ENCODE peak calls at places on chromosomes 1 and 21, in ten cellular contexts. A, K, Y, X, L, B, G, M, S and O are unnamed samples.

GRCh38 chr1:15430787-15431570 is 7.3 kb upstream of the CTRC start:
- DNase-seq in A (peak; percentile 80), K (peak; percentile 61), Y (no peak), X (peak; percentile 79), L (no peak), B (peak; percentile 68), G (no peak), M (peak; percentile 89), S (peak; percentile 11), O (peak; percentile 77)

GRCh38 chr1:11571906-11572616 is 82.2 kb downstream of the FBXO2 start:
- DNase-seq in A (no peak), K (no peak), Y (no peak), X (no peak), L (no peak), B (peak; percentile 87), G (no peak), M (no peak), S (no peak), O (no peak)

GRCh38 chr1:61434276-61434675 is 290.7 kb downstream of the TM2D1 start:
- DNase-seq in A (no peak), K (no peak), Y (peak; percentile 78), X (no peak), L (no peak), B (no peak), G (peak; percentile 53), M (no peak), S (no peak), O (no peak)

GRCh38 chr1:154342132-154342531 is 16.8 kb downstream of the ATP8B2 start:
- DNase-seq in A (no peak), K (no peak), Y (no peak), X (no peak), L (no peak), B (no peak), G (no peak), M (no peak), S (no peak), O (no peak)

GRCh38 chr21:39523398-39523797 is 71.6 kb downstream of the SH3BGR start:
- DNase-seq in A (no peak), K (no peak), Y (peak; percentile 1), X (no peak), L (no peak), B (no peak), G (no peak), M (no peak), S (no peak), O (no peak)

GRCh38 chr1:213914351-213914750 is 73.4 kb upstream of the PROX1 start:
- DNase-seq in A (no peak), K (no peak), Y (no peak), X (no peak), L (no peak), B (peak; percentile 44), G (no peak), M (no peak), S (no peak), O (no peak)

GRCh38 chr1:53390261-53390660 is 62.4 kb upstream of the LRP8 start:
- DNase-seq in A (no peak), K (no peak), Y (no peak), X (no peak), L (no peak), B (no peak), G (no peak), M (no peak), S (no peak), O (no peak)

GRCh38 chr1:208145167-208145566 is 99.0 kb downstream of the PLXNA2 start:
- DNase-seq in A (no peak), K (no peak), Y (no peak), X (no peak), L (no peak), B (no peak), G (no peak), M (no peak), S (no peak), O (no peak)

GRCh38 chr21:43598416-43599120 is 60.7 kb downstream of the HSF2BP start:
- DNase-seq in A (peak; percentile 18), K (no peak), Y (peak; percentile 94), X (no peak), L (no peak), B (peak; percentile 29), G (no peak), M (no peak), S (no peak), O (no peak)

GRCh38 chr21:26846036-26846931 is 1.1 kb upstream of the ADAMTS1 start:
- DNase-seq in A (peak; percentile 70), K (peak; percentile 92), Y (peak; percentile 77), X (no peak), L (peak; percentile 36), B (peak; percentile 88), G (no peak), M (peak; percentile 80), S (no peak), O (peak; percentile 57)

GRCh38 chr1:228456252-228457016 is 30.7 kb upstream of the RNF187 start:
- DNase-seq in A (no peak), K (no peak), Y (no peak), X (no peak), L (no peak), B (no peak), G (no peak), M (no peak), S (no peak), O (no peak)

GRCh38 chr1:168405931-168406330 is 125.3 kb downstream of the TBX19 start:
- DNase-seq in A (no peak), K (no peak), Y (no peak), X (no peak), L (no peak), B (no peak), G (no peak), M (no peak), S (no peak), O (no peak)

GRCh38 chr1:46613661-46614603 is 2.7 kb downstream of the MOB3C start:
- DNase-seq in A (peak; percentile 77), K (peak; percentile 89), Y (peak; percentile 74), X (no peak), L (peak; percentile 78), B (peak; percentile 73), G (no peak), M (peak; percentile 60), S (no peak), O (no peak)

GRCh38 chr1:119565131-119565772 is 58.2 kb downstream of the HSD3B1 start:
- DNase-seq in A (no peak), K (no peak), Y (no peak), X (no peak), L (no peak), B (no peak), G (no peak), M (no peak), S (no peak), O (no peak)

GRCh38 chr1:185825556-185825955 is 91.4 kb downstream of the HMCN1 start:
- DNase-seq in A (peak; percentile 45), K (no peak), Y (peak; percentile 16), X (no peak), L (no peak), B (no peak), G (no peak), M (no peak), S (no peak), O (no peak)

GRCh38 chr1:176754663-176755062 is 291.7 kb downstream of the PAPPA2 start:
- DNase-seq in A (no peak), K (no peak), Y (no peak), X (no peak), L (no peak), B (no peak), G (no peak), M (no peak), S (no peak), O (no peak)

GRCh38 chr1:184270556-184270955 is 116.3 kb upstream of the C1orf21 start:
- DNase-seq in A (peak; percentile 21), K (no peak), Y (peak; percentile 51), X (no peak), L (no peak), B (peak; percentile 72), G (no peak), M (no peak), S (no peak), O (no peak)

GRCh38 chr1:9203623-9204022 is 31.0 kb upstream of the H6PD start:
- DNase-seq in A (no peak), K (no peak), Y (no peak), X (peak; percentile 11), L (no peak), B (no peak), G (no peak), M (no peak), S (no peak), O (peak; percentile 19)

GRCh38 chr21:44049606-44050005 is 37.5 kb downstream of the TRAPPC10 start:
- DNase-seq in A (no peak), K (no peak), Y (no peak), X (no peak), L (no peak), B (no peak), G (no peak), M (no peak), S (no peak), O (no peak)

GRCh38 chr1:22039594-22040347 is 12.7 kb upstream of the CDC42 start:
- DNase-seq in A (peak; percentile 55), K (peak; percentile 43), Y (peak; percentile 45), X (peak; percentile 91), L (no peak), B (peak; percentile 77), G (no peak), M (no peak), S (no peak), O (peak; percentile 94)

GRCh38 chr1:101929343-101929742 is 67.4 kb downstream of the OLFM3 start:
- DNase-seq in A (no peak), K (no peak), Y (no peak), X (no peak), L (no peak), B (no peak), G (no peak), M (no peak), S (no peak), O (no peak)

GRCh38 chr1:41239988-41240610 is 2.0 kb downstream of the SCMH1 start:
- DNase-seq in A (peak; percentile 36), K (peak; percentile 24), Y (peak; percentile 88), X (no peak), L (no peak), B (peak; percentile 28), G (no peak), M (no peak), S (no peak), O (no peak)

GRCh38 chr1:227298532-227299174 is 19.6 kb downstream of the CDC42BPA start:
- DNase-seq in A (no peak), K (no peak), Y (no peak), X (no peak), L (no peak), B (no peak), G (no peak), M (no peak), S (no peak), O (no peak)

GRCh38 chr1:50822035-50822776 is 137.9 kb downstream of the FAF1 start:
- DNase-seq in A (no peak), K (no peak), Y (peak; percentile 15), X (no peak), L (no peak), B (no peak), G (no peak), M (no peak), S (no peak), O (no peak)

GRCh38 chr1:20200966-20201365 is 14.6 kb upstream of the PLA2G2C start:
- DNase-seq in A (no peak), K (no peak), Y (no peak), X (no peak), L (no peak), B (no peak), G (no peak), M (no peak), S (no peak), O (no peak)

GRCh38 chr1:170932236-170932635 is 3.1 kb upstream of the MROH9 start:
- DNase-seq in A (no peak), K (no peak), Y (no peak), X (no peak), L (no peak), B (no peak), G (no peak), M (no peak), S (no peak), O (no peak)

GRCh38 chr1:66248746-66249145 is 285.2 kb upstream of the SGIP1 start:
- DNase-seq in A (no peak), K (no peak), Y (peak; percentile 13), X (no peak), L (no peak), B (no peak), G (no peak), M (no peak), S (no peak), O (no peak)

GRCh38 chr21:45537111-45537745 is 5.0 kb downstream of the SLC19A1 start:
- DNase-seq in A (no peak), K (peak; percentile 13), Y (no peak), X (no peak), L (no peak), B (no peak), G (no peak), M (peak; percentile 14), S (no peak), O (no peak)